ENCODE peak calls at places on chromosome 4, in five cellular contexts. Y is SK-N-SH, N is HepG2, S is K562, L is GM12878. M is an unnamed sample.
A peak's percentile ranks its signal among the peaks of the same experiment; 100 is the strongest.

GRCh38 chr4:131974730-131975129 is 1174.4 kb upstream of the PCDH10 start:
- DNase-seq in Y (no peak), N (no peak), S (no peak), L (no peak), M (no peak)

GRCh38 chr4:118158946-118159345 is 124.7 kb downstream of the NDST3 start:
- DNase-seq in Y (no peak), N (no peak), S (no peak), L (no peak), M (no peak)

GRCh38 chr4:109912706-109913621 is at the start of gene EGF:
- DNase-seq in Y (no peak), N (no peak), S (peak; percentile 29), L (no peak), M (no peak)

GRCh38 chr4:151604238-151604637 is 156.6 kb downstream of the GATB start:
- DNase-seq in Y (peak; percentile 48), N (no peak), S (no peak), L (no peak), M (peak; percentile 3)

GRCh38 chr4:110231869-110232268 is 33.5 kb upstream of the ELOVL6 start:
- DNase-seq in Y (no peak), N (peak; percentile 31), S (no peak), L (no peak), M (peak; percentile 43)

GRCh38 chr4:7332216-7333023 is 102.3 kb downstream of the PSAPL1 start:
- DNase-seq in Y (no peak), N (no peak), S (no peak), L (no peak), M (peak; percentile 13)

GRCh38 chr4:17956245-17956644 is 65.3 kb downstream of the LCORL start:
- DNase-seq in Y (no peak), N (no peak), S (no peak), L (no peak), M (no peak)

GRCh38 chr4:181688416-181688815 is 554.8 kb upstream of the TENM3 start:
- DNase-seq in Y (no peak), N (no peak), S (no peak), L (no peak), M (no peak)

GRCh38 chr4:188905248-188905647 is 766.0 kb downstream of the TRIML1 start:
- DNase-seq in Y (no peak), N (no peak), S (no peak), L (no peak), M (no peak)

GRCh38 chr4:122542411-122543236 is 78.2 kb downstream of the IL21 start:
- DNase-seq in Y (no peak), N (no peak), S (no peak), L (peak; percentile 37), M (no peak)

GRCh38 chr4:60134106-60134505 is 1066.0 kb upstream of the ADGRL3 start:
- DNase-seq in Y (no peak), N (no peak), S (no peak), L (no peak), M (no peak)

GRCh38 chr4:56691425-56691824 is 10.3 kb upstream of the HOPX start:
- DNase-seq in Y (no peak), N (no peak), S (no peak), L (no peak), M (no peak)

GRCh38 chr4:67393699-67394281 is 151.5 kb downstream of the CENPC start:
- DNase-seq in Y (peak; percentile 16), N (peak; percentile 15), S (peak; percentile 23), L (no peak), M (peak; percentile 44)

GRCh38 chr4:81627617-81628016 is 155.9 kb upstream of the RASGEF1B start:
- DNase-seq in Y (no peak), N (peak; percentile 48), S (no peak), L (no peak), M (no peak)

DNA sequence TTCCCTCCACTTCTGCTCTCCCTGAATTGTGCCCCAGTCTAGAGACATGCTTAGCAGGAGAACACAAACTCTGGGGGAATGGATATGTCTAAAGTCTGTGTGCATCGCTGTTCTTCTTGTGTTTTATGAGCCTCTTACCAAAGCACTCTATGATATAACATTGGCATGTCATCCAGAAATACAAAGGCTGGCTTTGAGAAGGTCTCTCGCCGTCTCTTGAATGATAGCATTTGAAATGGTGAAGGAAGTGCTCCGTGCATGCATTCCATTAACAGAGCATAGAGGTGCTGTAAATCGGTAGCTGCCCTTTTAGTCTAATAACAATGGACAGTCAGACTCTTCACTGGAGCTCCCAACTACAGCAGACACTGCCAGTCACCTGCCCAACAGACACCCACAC is 7.1 kb upstream of the FAM149A start:
- DNase-seq in Y (no peak), N (no peak), S (no peak), L (no peak), M (no peak)
- TF ChIP-seq SMC3 in Y (no peak), N (no peak), S (no peak), L (no peak), M (no peak)

DNA sequence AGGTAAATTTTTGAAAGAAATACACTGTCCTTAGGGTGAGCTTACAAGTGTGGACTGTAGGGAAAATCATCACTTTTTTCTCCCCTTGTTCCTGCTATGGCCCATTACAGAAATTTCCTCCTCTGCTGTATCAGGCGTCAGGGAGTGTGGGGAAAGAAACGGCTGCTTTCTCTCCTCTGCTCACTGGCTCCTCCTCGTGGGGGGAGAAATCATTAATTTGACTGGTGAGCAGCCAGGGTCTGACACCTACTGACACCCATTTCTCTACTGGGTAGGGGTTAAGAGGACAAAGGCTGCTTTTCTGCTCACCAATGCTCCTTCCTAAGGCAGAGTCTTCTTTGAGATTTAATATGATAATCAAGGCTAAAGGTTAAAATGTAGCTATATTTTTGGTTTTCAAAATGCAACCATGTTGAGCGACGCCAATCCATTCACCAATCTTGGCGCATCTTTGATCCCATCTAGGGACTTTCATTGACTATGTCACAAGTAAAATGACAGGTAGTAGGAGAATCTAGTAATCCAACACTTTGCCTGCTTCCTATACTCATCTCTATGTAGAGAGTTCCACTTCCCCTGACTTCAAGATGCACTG is 25.1 kb downstream of the SETD7 start:
- DNase-seq in Y (peak; percentile 68), N (peak; percentile 35), S (peak; percentile 67), L (no peak), M (peak; percentile 72)
- TF ChIP-seq CHD2 in Y (no peak), N (no peak), S (no peak), L (no peak), M (no peak)

GRCh38 chr4:84894621-84895020 is 71.9 kb downstream of the WDFY3 start:
- DNase-seq in Y (no peak), N (no peak), S (no peak), L (no peak), M (no peak)
- TF ChIP-seq SMC3 in Y (no peak), N (no peak), S (no peak), L (no peak), M (no peak)

GRCh38 chr4:40294339-40294738 is 40.8 kb upstream of the CHRNA9 start:
- DNase-seq in Y (no peak), N (no peak), S (no peak), L (no peak), M (no peak)

GRCh38 chr4:40283968-40284367 is 51.2 kb upstream of the CHRNA9 start:
- DNase-seq in Y (no peak), N (no peak), S (peak; percentile 30), L (no peak), M (peak; percentile 18)

GRCh38 chr4:40288547-40288946 is 46.6 kb upstream of the CHRNA9 start:
- DNase-seq in Y (no peak), N (no peak), S (no peak), L (no peak), M (no peak)

GRCh38 chr4:40292313-40292759 is 42.8 kb upstream of the CHRNA9 start:
- DNase-seq in Y (no peak), N (no peak), S (peak; percentile 36), L (no peak), M (peak; percentile 20)

GRCh38 chr4:40289366-40290188 is 45.6 kb upstream of the CHRNA9 start:
- DNase-seq in Y (no peak), N (no peak), S (no peak), L (no peak), M (no peak)
- TF ChIP-seq CHD2 in Y (no peak), N (no peak), S (no peak), L (no peak), M (no peak)

GRCh38 chr4:42570221-42570620 is 86.7 kb downstream of the ATP8A1 start:
- DNase-seq in Y (no peak), N (no peak), S (no peak), L (no peak), M (no peak)

GRCh38 chr4:42573249-42573648 is 83.7 kb downstream of the ATP8A1 start:
- DNase-seq in Y (no peak), N (no peak), S (no peak), L (no peak), M (no peak)

GRCh38 chr4:42566835-42567234 is 90.1 kb downstream of the ATP8A1 start:
- DNase-seq in Y (no peak), N (no peak), S (no peak), L (no peak), M (no peak)

DNA sequence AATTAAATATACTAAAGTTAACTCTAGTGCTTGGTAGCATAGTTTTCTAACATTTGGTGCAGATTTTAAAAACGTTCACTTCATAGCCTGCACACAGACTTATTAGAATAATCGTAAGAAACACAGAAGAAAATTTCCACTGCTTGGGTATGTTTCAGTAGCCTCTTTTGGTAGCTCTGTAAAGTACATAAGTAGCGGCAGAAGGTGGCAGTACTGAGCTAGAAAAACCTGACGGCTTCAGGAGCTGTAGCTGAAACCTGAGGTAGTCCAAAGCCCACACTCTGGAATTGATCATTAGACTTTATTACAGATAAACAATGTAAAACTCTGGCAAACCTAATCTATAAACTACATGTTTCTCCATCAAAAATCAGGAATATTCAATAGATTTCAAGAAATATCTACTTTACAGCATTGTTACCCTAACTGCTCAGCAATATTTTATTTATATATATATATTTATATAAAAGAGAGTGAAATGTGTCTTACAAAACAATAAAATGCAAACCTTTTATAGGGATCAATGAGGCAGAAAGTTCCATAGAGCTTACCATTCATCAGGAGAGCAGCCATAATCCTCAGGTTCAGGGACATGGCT is 88.2 kb downstream of the ATP8A1 start:
- DNase-seq in Y (peak; percentile 64), N (peak; percentile 56), S (peak; percentile 30), L (peak; percentile 25), M (peak; percentile 17)
- TF ChIP-seq SMC3 in Y (peak; percentile 89), N (peak; percentile 84), S (peak; percentile 70), L (peak; percentile 86), M (peak; percentile 63)

DNA sequence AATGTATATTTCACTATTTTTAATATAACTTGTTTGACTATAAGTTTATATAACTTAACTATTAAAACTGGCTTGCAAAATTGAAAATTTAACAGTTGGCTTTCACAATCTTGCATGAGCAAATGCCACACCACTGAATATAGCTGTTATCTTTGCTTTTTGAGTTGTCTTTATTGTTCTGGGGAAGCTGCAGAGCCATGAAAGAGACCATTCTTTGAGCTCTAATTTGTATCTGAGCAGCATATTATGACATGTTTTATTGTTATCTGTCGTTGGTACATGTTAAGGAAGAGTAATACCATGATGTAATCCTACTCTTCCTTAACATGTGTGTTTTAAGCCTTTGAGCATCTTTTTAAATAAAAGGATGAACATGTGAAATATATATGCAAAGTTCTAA is 97.2 kb upstream of the ANK2 start:
- DNase-seq in Y (no peak), N (no peak), S (no peak), L (no peak), M (no peak)
- TF ChIP-seq CHD2 in Y (no peak), N (no peak), S (no peak), L (no peak), M (no peak)

DNA sequence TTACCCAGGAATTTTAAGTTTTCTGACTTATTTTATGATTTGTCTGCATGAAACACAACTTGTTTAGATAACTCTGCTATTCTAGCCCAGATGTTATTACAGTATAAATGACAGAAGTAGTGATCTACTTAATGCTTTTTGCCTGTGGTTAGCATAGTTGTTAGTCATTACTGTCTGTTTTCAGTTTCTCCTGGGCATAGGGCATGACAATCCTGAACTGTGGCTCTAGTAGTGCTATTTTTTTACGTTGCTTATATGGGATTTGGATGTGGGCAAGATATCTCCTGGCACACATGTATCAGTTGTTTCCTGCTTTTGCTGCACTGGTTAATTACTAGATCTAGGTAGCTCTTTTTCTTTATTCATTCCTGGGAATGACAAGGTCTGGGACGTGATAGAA is 1005.8 kb downstream of the PCDH18 start:
- DNase-seq in Y (no peak), N (no peak), S (no peak), L (no peak), M (no peak)
- TF ChIP-seq SMC3 in Y (no peak), N (no peak), S (no peak), L (no peak), M (no peak)

M was measured in A549.